ENCODE peak calls at places on chromosome 21, in eight cellular contexts. One of them, this sample, is unnamed.

GRCh38 chr21:34345892-34346291 is 17.9 kb upstream of the KCNE2 start:
- ATAC-seq in left lung: no peak
- ATAC-seq in activated T-cell treated with anti-CD3 and anti-CD28 coated beads, Interleukin-2, amount 50 U/mL, for 4 hours: no peak
- ATAC-seq in lower lobe of right lung: no peak
- ATAC-seq in activated CD8-positive, alpha-beta memory T cell treated with anti-CD3 and anti-CD28 coated beads, Interleukin-2, amount 10 ng/mL, durations not matched to agents 7 days and 5 days: no peak
- ATAC-seq in WTC11: no peak
- ATAC-seq in right cardiac atrium: no peak
- ATAC-seq in B cell: no peak
- ATAC-seq in this sample: no peak

GRCh38 chr21:28521932-28522826 is 470.5 kb downstream of the LTN1 start:
- ATAC-seq in left lung: peak
- ATAC-seq in activated T-cell treated with anti-CD3 and anti-CD28 coated beads, Interleukin-2, amount 50 U/mL, for 4 hours: peak
- ATAC-seq in lower lobe of right lung: peak
- ATAC-seq in activated CD8-positive, alpha-beta memory T cell treated with anti-CD3 and anti-CD28 coated beads, Interleukin-2, amount 10 ng/mL, durations not matched to agents 7 days and 5 days: no peak
- ATAC-seq in WTC11: peak
- ATAC-seq in right cardiac atrium: peak
- ATAC-seq in B cell: no peak
- ATAC-seq in this sample: peak

GRCh38 chr21:45326834-45327457 is 39.3 kb upstream of the POFUT2 start:
- ATAC-seq in left lung: no peak
- ATAC-seq in activated T-cell treated with anti-CD3 and anti-CD28 coated beads, Interleukin-2, amount 50 U/mL, for 4 hours: no peak
- ATAC-seq in lower lobe of right lung: no peak
- ATAC-seq in activated CD8-positive, alpha-beta memory T cell treated with anti-CD3 and anti-CD28 coated beads, Interleukin-2, amount 10 ng/mL, durations not matched to agents 7 days and 5 days: no peak
- ATAC-seq in WTC11: no peak
- ATAC-seq in right cardiac atrium: no peak
- ATAC-seq in B cell: no peak
- ATAC-seq in this sample: no peak

GRCh38 chr21:42319851-42320602 is 4.8 kb upstream of the TFF3 start:
- ATAC-seq in left lung: peak
- ATAC-seq in activated T-cell treated with anti-CD3 and anti-CD28 coated beads, Interleukin-2, amount 50 U/mL, for 4 hours: no peak
- ATAC-seq in lower lobe of right lung: peak
- ATAC-seq in activated CD8-positive, alpha-beta memory T cell treated with anti-CD3 and anti-CD28 coated beads, Interleukin-2, amount 10 ng/mL, durations not matched to agents 7 days and 5 days: peak
- ATAC-seq in WTC11: no peak
- ATAC-seq in right cardiac atrium: no peak
- ATAC-seq in B cell: peak
- ATAC-seq in this sample: no peak

GRCh38 chr21:41777934-41778815 is 11.3 kb upstream of the RIPK4 start:
- ATAC-seq in left lung: peak
- ATAC-seq in activated T-cell treated with anti-CD3 and anti-CD28 coated beads, Interleukin-2, amount 50 U/mL, for 4 hours: no peak
- ATAC-seq in lower lobe of right lung: peak
- ATAC-seq in activated CD8-positive, alpha-beta memory T cell treated with anti-CD3 and anti-CD28 coated beads, Interleukin-2, amount 10 ng/mL, durations not matched to agents 7 days and 5 days: peak
- ATAC-seq in WTC11: peak
- ATAC-seq in right cardiac atrium: peak
- ATAC-seq in B cell: no peak
- ATAC-seq in this sample: no peak

GRCh38 chr21:39441502-39442475 is 3.8 kb downstream of the LCA5L start:
- ATAC-seq in left lung: no peak
- ATAC-seq in activated T-cell treated with anti-CD3 and anti-CD28 coated beads, Interleukin-2, amount 50 U/mL, for 4 hours: no peak
- ATAC-seq in lower lobe of right lung: no peak
- ATAC-seq in activated CD8-positive, alpha-beta memory T cell treated with anti-CD3 and anti-CD28 coated beads, Interleukin-2, amount 10 ng/mL, durations not matched to agents 7 days and 5 days: peak
- ATAC-seq in WTC11: peak
- ATAC-seq in right cardiac atrium: no peak
- ATAC-seq in B cell: peak
- ATAC-seq in this sample: no peak

GRCh38 chr21:42864812-42865211 is 14.5 kb downstream of the WDR4 start:
- ATAC-seq in left lung: no peak
- ATAC-seq in activated T-cell treated with anti-CD3 and anti-CD28 coated beads, Interleukin-2, amount 50 U/mL, for 4 hours: no peak
- ATAC-seq in lower lobe of right lung: no peak
- ATAC-seq in activated CD8-positive, alpha-beta memory T cell treated with anti-CD3 and anti-CD28 coated beads, Interleukin-2, amount 10 ng/mL, durations not matched to agents 7 days and 5 days: no peak
- ATAC-seq in WTC11: no peak
- ATAC-seq in right cardiac atrium: no peak
- ATAC-seq in B cell: no peak
- ATAC-seq in this sample: no peak

GRCh38 chr21:14979264-14979663 is 85.5 kb downstream of the NRIP1 start:
- ATAC-seq in left lung: no peak
- ATAC-seq in activated T-cell treated with anti-CD3 and anti-CD28 coated beads, Interleukin-2, amount 50 U/mL, for 4 hours: no peak
- ATAC-seq in lower lobe of right lung: no peak
- ATAC-seq in activated CD8-positive, alpha-beta memory T cell treated with anti-CD3 and anti-CD28 coated beads, Interleukin-2, amount 10 ng/mL, durations not matched to agents 7 days and 5 days: no peak
- ATAC-seq in WTC11: no peak
- ATAC-seq in right cardiac atrium: no peak
- ATAC-seq in B cell: no peak
- ATAC-seq in this sample: no peak

GRCh38 chr21:38968887-38969543 is 163.3 kb downstream of the ETS2 start:
- ATAC-seq in left lung: no peak
- ATAC-seq in activated T-cell treated with anti-CD3 and anti-CD28 coated beads, Interleukin-2, amount 50 U/mL, for 4 hours: no peak
- ATAC-seq in lower lobe of right lung: no peak
- ATAC-seq in activated CD8-positive, alpha-beta memory T cell treated with anti-CD3 and anti-CD28 coated beads, Interleukin-2, amount 10 ng/mL, durations not matched to agents 7 days and 5 days: no peak
- ATAC-seq in WTC11: no peak
- ATAC-seq in right cardiac atrium: no peak
- ATAC-seq in B cell: no peak
- ATAC-seq in this sample: peak

GRCh38 chr21:34524671-34525601 is 12.9 kb upstream of the KCNE1 start:
- ATAC-seq in left lung: peak
- ATAC-seq in activated T-cell treated with anti-CD3 and anti-CD28 coated beads, Interleukin-2, amount 50 U/mL, for 4 hours: no peak
- ATAC-seq in lower lobe of right lung: peak
- ATAC-seq in activated CD8-positive, alpha-beta memory T cell treated with anti-CD3 and anti-CD28 coated beads, Interleukin-2, amount 10 ng/mL, durations not matched to agents 7 days and 5 days: no peak
- ATAC-seq in WTC11: peak
- ATAC-seq in right cardiac atrium: peak
- ATAC-seq in B cell: no peak
- ATAC-seq in this sample: no peak

GRCh38 chr21:44854391-44854663 is 19.2 kb downstream of the PTTG1IP start:
- ATAC-seq in left lung: no peak
- ATAC-seq in activated T-cell treated with anti-CD3 and anti-CD28 coated beads, Interleukin-2, amount 50 U/mL, for 4 hours: peak
- ATAC-seq in lower lobe of right lung: no peak
- ATAC-seq in activated CD8-positive, alpha-beta memory T cell treated with anti-CD3 and anti-CD28 coated beads, Interleukin-2, amount 10 ng/mL, durations not matched to agents 7 days and 5 days: no peak
- ATAC-seq in WTC11: no peak
- ATAC-seq in right cardiac atrium: no peak
- ATAC-seq in B cell: no peak
- ATAC-seq in this sample: no peak

GRCh38 chr21:38756746-38757145 is 49.0 kb upstream of the ETS2 start:
- ATAC-seq in left lung: no peak
- ATAC-seq in activated T-cell treated with anti-CD3 and anti-CD28 coated beads, Interleukin-2, amount 50 U/mL, for 4 hours: no peak
- ATAC-seq in lower lobe of right lung: no peak
- ATAC-seq in activated CD8-positive, alpha-beta memory T cell treated with anti-CD3 and anti-CD28 coated beads, Interleukin-2, amount 10 ng/mL, durations not matched to agents 7 days and 5 days: no peak
- ATAC-seq in WTC11: no peak
- ATAC-seq in right cardiac atrium: no peak
- ATAC-seq in B cell: no peak
- ATAC-seq in this sample: no peak

GRCh38 chr21:26881504-26882228 is 36.5 kb upstream of the ADAMTS1 start:
- ATAC-seq in left lung: no peak
- ATAC-seq in activated T-cell treated with anti-CD3 and anti-CD28 coated beads, Interleukin-2, amount 50 U/mL, for 4 hours: no peak
- ATAC-seq in lower lobe of right lung: no peak
- ATAC-seq in activated CD8-positive, alpha-beta memory T cell treated with anti-CD3 and anti-CD28 coated beads, Interleukin-2, amount 10 ng/mL, durations not matched to agents 7 days and 5 days: no peak
- ATAC-seq in WTC11: no peak
- ATAC-seq in right cardiac atrium: no peak
- ATAC-seq in B cell: no peak
- ATAC-seq in this sample: no peak

GRCh38 chr21:38987551-38988210 is 182.0 kb downstream of the ETS2 start:
- ATAC-seq in left lung: no peak
- ATAC-seq in activated T-cell treated with anti-CD3 and anti-CD28 coated beads, Interleukin-2, amount 50 U/mL, for 4 hours: no peak
- ATAC-seq in lower lobe of right lung: no peak
- ATAC-seq in activated CD8-positive, alpha-beta memory T cell treated with anti-CD3 and anti-CD28 coated beads, Interleukin-2, amount 10 ng/mL, durations not matched to agents 7 days and 5 days: no peak
- ATAC-seq in WTC11: no peak
- ATAC-seq in right cardiac atrium: peak
- ATAC-seq in B cell: no peak
- ATAC-seq in this sample: no peak

GRCh38 chr21:35020902-35021301 is 28.2 kb downstream of the RUNX1 start:
- ATAC-seq in left lung: no peak
- ATAC-seq in activated T-cell treated with anti-CD3 and anti-CD28 coated beads, Interleukin-2, amount 50 U/mL, for 4 hours: peak
- ATAC-seq in lower lobe of right lung: no peak
- ATAC-seq in activated CD8-positive, alpha-beta memory T cell treated with anti-CD3 and anti-CD28 coated beads, Interleukin-2, amount 10 ng/mL, durations not matched to agents 7 days and 5 days: no peak
- ATAC-seq in WTC11: no peak
- ATAC-seq in right cardiac atrium: no peak
- ATAC-seq in B cell: no peak
- ATAC-seq in this sample: peak

GRCh38 chr21:41345934-41346685 is 15.7 kb upstream of the MX2 start:
- ATAC-seq in left lung: no peak
- ATAC-seq in activated T-cell treated with anti-CD3 and anti-CD28 coated beads, Interleukin-2, amount 50 U/mL, for 4 hours: no peak
- ATAC-seq in lower lobe of right lung: no peak
- ATAC-seq in activated CD8-positive, alpha-beta memory T cell treated with anti-CD3 and anti-CD28 coated beads, Interleukin-2, amount 10 ng/mL, durations not matched to agents 7 days and 5 days: no peak
- ATAC-seq in WTC11: no peak
- ATAC-seq in right cardiac atrium: no peak
- ATAC-seq in B cell: no peak
- ATAC-seq in this sample: no peak

GRCh38 chr21:26686278-26686677 is 113.2 kb upstream of the CYYR1 start:
- ATAC-seq in left lung: no peak
- ATAC-seq in activated T-cell treated with anti-CD3 and anti-CD28 coated beads, Interleukin-2, amount 50 U/mL, for 4 hours: no peak
- ATAC-seq in lower lobe of right lung: no peak
- ATAC-seq in activated CD8-positive, alpha-beta memory T cell treated with anti-CD3 and anti-CD28 coated beads, Interleukin-2, amount 10 ng/mL, durations not matched to agents 7 days and 5 days: no peak
- ATAC-seq in WTC11: peak
- ATAC-seq in right cardiac atrium: no peak
- ATAC-seq in B cell: peak
- ATAC-seq in this sample: peak

GRCh38 chr21:41928621-41929220 is 25.1 kb downstream of the C2CD2 start:
- ATAC-seq in left lung: no peak
- ATAC-seq in activated T-cell treated with anti-CD3 and anti-CD28 coated beads, Interleukin-2, amount 50 U/mL, for 4 hours: no peak
- ATAC-seq in lower lobe of right lung: peak
- ATAC-seq in activated CD8-positive, alpha-beta memory T cell treated with anti-CD3 and anti-CD28 coated beads, Interleukin-2, amount 10 ng/mL, durations not matched to agents 7 days and 5 days: no peak
- ATAC-seq in WTC11: no peak
- ATAC-seq in right cardiac atrium: no peak
- ATAC-seq in B cell: peak
- ATAC-seq in this sample: no peak

GRCh38 chr21:20266369-20266710 is 731.9 kb upstream of the NCAM2 start:
- ATAC-seq in left lung: no peak
- ATAC-seq in activated T-cell treated with anti-CD3 and anti-CD28 coated beads, Interleukin-2, amount 50 U/mL, for 4 hours: no peak
- ATAC-seq in lower lobe of right lung: no peak
- ATAC-seq in activated CD8-positive, alpha-beta memory T cell treated with anti-CD3 and anti-CD28 coated beads, Interleukin-2, amount 10 ng/mL, durations not matched to agents 7 days and 5 days: no peak
- ATAC-seq in WTC11: no peak
- ATAC-seq in right cardiac atrium: no peak
- ATAC-seq in B cell: no peak
- ATAC-seq in this sample: no peak

GRCh38 chr21:43658769-43659135 is 536 bp downstream of the HSF2BP start:
- ATAC-seq in left lung: no peak
- ATAC-seq in activated T-cell treated with anti-CD3 and anti-CD28 coated beads, Interleukin-2, amount 50 U/mL, for 4 hours: no peak
- ATAC-seq in lower lobe of right lung: peak
- ATAC-seq in activated CD8-positive, alpha-beta memory T cell treated with anti-CD3 and anti-CD28 coated beads, Interleukin-2, amount 10 ng/mL, durations not matched to agents 7 days and 5 days: no peak
- ATAC-seq in WTC11: no peak
- ATAC-seq in right cardiac atrium: peak
- ATAC-seq in B cell: no peak
- ATAC-seq in this sample: no peak

GRCh38 chr21:42553435-42553834 is 39.8 kb downstream of the SLC37A1 start:
- ATAC-seq in left lung: peak
- ATAC-seq in activated T-cell treated with anti-CD3 and anti-CD28 coated beads, Interleukin-2, amount 50 U/mL, for 4 hours: no peak
- ATAC-seq in lower lobe of right lung: peak
- ATAC-seq in activated CD8-positive, alpha-beta memory T cell treated with anti-CD3 and anti-CD28 coated beads, Interleukin-2, amount 10 ng/mL, durations not matched to agents 7 days and 5 days: no peak
- ATAC-seq in WTC11: peak
- ATAC-seq in right cardiac atrium: no peak
- ATAC-seq in B cell: no peak
- ATAC-seq in this sample: no peak

GRCh38 chr21:41571938-41572510 is 64.1 kb upstream of the TMPRSS2 start:
- ATAC-seq in left lung: no peak
- ATAC-seq in activated T-cell treated with anti-CD3 and anti-CD28 coated beads, Interleukin-2, amount 50 U/mL, for 4 hours: no peak
- ATAC-seq in lower lobe of right lung: no peak
- ATAC-seq in activated CD8-positive, alpha-beta memory T cell treated with anti-CD3 and anti-CD28 coated beads, Interleukin-2, amount 10 ng/mL, durations not matched to agents 7 days and 5 days: no peak
- ATAC-seq in WTC11: no peak
- ATAC-seq in right cardiac atrium: no peak
- ATAC-seq in B cell: no peak
- ATAC-seq in this sample: no peak

GRCh38 chr21:45908536-45909237 is 72.9 kb upstream of the COL6A1 start:
- ATAC-seq in left lung: no peak
- ATAC-seq in activated T-cell treated with anti-CD3 and anti-CD28 coated beads, Interleukin-2, amount 50 U/mL, for 4 hours: no peak
- ATAC-seq in lower lobe of right lung: no peak
- ATAC-seq in activated CD8-positive, alpha-beta memory T cell treated with anti-CD3 and anti-CD28 coated beads, Interleukin-2, amount 10 ng/mL, durations not matched to agents 7 days and 5 days: no peak
- ATAC-seq in WTC11: no peak
- ATAC-seq in right cardiac atrium: no peak
- ATAC-seq in B cell: no peak
- ATAC-seq in this sample: no peak

GRCh38 chr21:30289414-30289813 is at the start of gene KRTAP25-1:
- ATAC-seq in left lung: no peak
- ATAC-seq in activated T-cell treated with anti-CD3 and anti-CD28 coated beads, Interleukin-2, amount 50 U/mL, for 4 hours: no peak
- ATAC-seq in lower lobe of right lung: no peak
- ATAC-seq in activated CD8-positive, alpha-beta memory T cell treated with anti-CD3 and anti-CD28 coated beads, Interleukin-2, amount 10 ng/mL, durations not matched to agents 7 days and 5 days: no peak
- ATAC-seq in WTC11: no peak
- ATAC-seq in right cardiac atrium: no peak
- ATAC-seq in B cell: no peak
- ATAC-seq in this sample: no peak

GRCh38 chr21:36699546-36700294 is 805 bp downstream of the SIM2 start:
- ATAC-seq in left lung: no peak
- ATAC-seq in activated T-cell treated with anti-CD3 and anti-CD28 coated beads, Interleukin-2, amount 50 U/mL, for 4 hours: no peak
- ATAC-seq in lower lobe of right lung: no peak
- ATAC-seq in activated CD8-positive, alpha-beta memory T cell treated with anti-CD3 and anti-CD28 coated beads, Interleukin-2, amount 10 ng/mL, durations not matched to agents 7 days and 5 days: no peak
- ATAC-seq in WTC11: no peak
- ATAC-seq in right cardiac atrium: no peak
- ATAC-seq in B cell: no peak
- ATAC-seq in this sample: no peak

GRCh38 chr21:45910548-45911221 is 70.9 kb upstream of the COL6A1 start:
- ATAC-seq in left lung: no peak
- ATAC-seq in activated T-cell treated with anti-CD3 and anti-CD28 coated beads, Interleukin-2, amount 50 U/mL, for 4 hours: no peak
- ATAC-seq in lower lobe of right lung: no peak
- ATAC-seq in activated CD8-positive, alpha-beta memory T cell treated with anti-CD3 and anti-CD28 coated beads, Interleukin-2, amount 10 ng/mL, durations not matched to agents 7 days and 5 days: no peak
- ATAC-seq in WTC11: no peak
- ATAC-seq in right cardiac atrium: no peak
- ATAC-seq in B cell: no peak
- ATAC-seq in this sample: no peak

GRCh38 chr21:31476551-31477120 is 132.6 kb upstream of the TIAM1 start:
- ATAC-seq in left lung: no peak
- ATAC-seq in activated T-cell treated with anti-CD3 and anti-CD28 coated beads, Interleukin-2, amount 50 U/mL, for 4 hours: no peak
- ATAC-seq in lower lobe of right lung: no peak
- ATAC-seq in activated CD8-positive, alpha-beta memory T cell treated with anti-CD3 and anti-CD28 coated beads, Interleukin-2, amount 10 ng/mL, durations not matched to agents 7 days and 5 days: no peak
- ATAC-seq in WTC11: no peak
- ATAC-seq in right cardiac atrium: no peak
- ATAC-seq in B cell: no peak
- ATAC-seq in this sample: no peak

GRCh38 chr21:25115021-25115420 is 492.3 kb downstream of the MRPL39 start:
- ATAC-seq in left lung: no peak
- ATAC-seq in activated T-cell treated with anti-CD3 and anti-CD28 coated beads, Interleukin-2, amount 50 U/mL, for 4 hours: no peak
- ATAC-seq in lower lobe of right lung: no peak
- ATAC-seq in activated CD8-positive, alpha-beta memory T cell treated with anti-CD3 and anti-CD28 coated beads, Interleukin-2, amount 10 ng/mL, durations not matched to agents 7 days and 5 days: no peak
- ATAC-seq in WTC11: no peak
- ATAC-seq in right cardiac atrium: no peak
- ATAC-seq in B cell: no peak
- ATAC-seq in this sample: no peak